ENCODE peak calls at places on chromosomes 2 and 18, in eight cellular contexts. Y, W, R, U, J, K, Z and B are unnamed samples.

GRCh38 chr2:241739651-241740050 is 5.2 kb downstream of the D2HGDH start:
- DNase-seq in Y (no peak), W (no peak), R (no peak), U (peak), J (no peak), K (no peak), Z (no peak), B (no peak)

GRCh38 chr2:42922293-42922692 is 129.9 kb upstream of the HAAO start:
- DNase-seq in Y (no peak), W (no peak), R (no peak), U (no peak), J (no peak), K (no peak), Z (no peak), B (no peak)

GRCh38 chr2:12935726-12936125 is 219.0 kb downstream of the TRIB2 start:
- DNase-seq in Y (no peak), W (no peak), R (no peak), U (no peak), J (no peak), K (no peak), Z (no peak), B (no peak)

GRCh38 chr2:55518846-55519167 is 711 bp upstream of the CFAP36 start:
- DNase-seq in Y (no peak), W (peak), R (peak), U (no peak), J (peak), K (no peak), Z (peak), B (peak)

GRCh38 chr2:47070920-47071824 is 83.9 kb downstream of the STPG4 start:
- DNase-seq in Y (peak), W (peak), R (no peak), U (peak), J (no peak), K (no peak), Z (no peak), B (no peak)

GRCh38 chr2:225124311-225124832 is 82.1 kb upstream of the DOCK10 start:
- DNase-seq in Y (no peak), W (no peak), R (no peak), U (no peak), J (no peak), K (no peak), Z (no peak), B (no peak)

GRCh38 chr18:9719421-9719981 is 11.4 kb downstream of the RAB31 start:
- DNase-seq in Y (peak), W (no peak), R (no peak), U (no peak), J (no peak), K (peak), Z (peak), B (peak)

GRCh38 chr2:46836295-46837111 is 79.1 kb downstream of the MCFD2 start:
- DNase-seq in Y (no peak), W (peak), R (no peak), U (no peak), J (no peak), K (no peak), Z (no peak), B (no peak)

GRCh38 chr2:165016772-165017411 is 61.6 kb upstream of the SLC38A11 start:
- DNase-seq in Y (peak), W (peak), R (peak), U (no peak), J (peak), K (no peak), Z (peak), B (peak)

GRCh38 chr2:8584174-8585066 is 97.4 kb upstream of the ID2 start:
- DNase-seq in Y (no peak), W (no peak), R (no peak), U (no peak), J (no peak), K (no peak), Z (no peak), B (no peak)

GRCh38 chr2:136281281-136282117 is 163.6 kb upstream of the CXCR4 start:
- DNase-seq in Y (no peak), W (no peak), R (no peak), U (peak), J (no peak), K (no peak), Z (peak), B (no peak)

GRCh38 chr18:29840101-29840500 is 1202.4 kb downstream of the DSC3 start:
- DNase-seq in Y (peak), W (no peak), R (no peak), U (no peak), J (no peak), K (no peak), Z (peak), B (no peak)

GRCh38 chr18:50178601-50179000 is 16.3 kb downstream of the MYO5B start:
- DNase-seq in Y (no peak), W (no peak), R (no peak), U (no peak), J (no peak), K (no peak), Z (no peak), B (no peak)

GRCh38 chr2:140580799-140581198 is 1550.0 kb downstream of the LRP1B start:
- DNase-seq in Y (no peak), W (no peak), R (no peak), U (no peak), J (no peak), K (no peak), Z (no peak), B (peak)

GRCh38 chr18:79685971-79686370 is 6.4 kb downstream of the CTDP1 start:
- DNase-seq in Y (no peak), W (no peak), R (no peak), U (no peak), J (no peak), K (no peak), Z (no peak), B (no peak)

GRCh38 chr2:16400127-16400623 is 265.5 kb downstream of the CYRIA start:
- DNase-seq in Y (no peak), W (no peak), R (no peak), U (no peak), J (no peak), K (no peak), Z (no peak), B (no peak)

GRCh38 chr2:96669539-96670215 is 27.1 kb downstream of the FER1L5 start:
- DNase-seq in Y (no peak), W (no peak), R (no peak), U (no peak), J (no peak), K (no peak), Z (no peak), B (no peak)

GRCh38 chr2:20634430-20635095 is 16.3 kb downstream of the HS1BP3 start:
- DNase-seq in Y (peak), W (no peak), R (no peak), U (no peak), J (no peak), K (no peak), Z (no peak), B (peak)

GRCh38 chr2:109270758-109271305 is 141.8 kb downstream of the SH3RF3 start:
- DNase-seq in Y (no peak), W (no peak), R (no peak), U (no peak), J (no peak), K (no peak), Z (no peak), B (no peak)

GRCh38 chr2:111054791-111055627 is 65.7 kb upstream of the BCL2L11 start:
- DNase-seq in Y (no peak), W (no peak), R (no peak), U (peak), J (no peak), K (no peak), Z (no peak), B (no peak)

GRCh38 chr2:180776924-180777323 is 203.5 kb upstream of the UBE2E3 start:
- DNase-seq in Y (no peak), W (no peak), R (no peak), U (no peak), J (no peak), K (no peak), Z (no peak), B (peak)

GRCh38 chr2:218003265-218003950 is 613 bp upstream of the TNS1 start:
- DNase-seq in Y (no peak), W (no peak), R (no peak), U (no peak), J (no peak), K (no peak), Z (no peak), B (peak)

GRCh38 chr2:181253438-181253837 is 203.7 kb upstream of the ITGA4 start:
- DNase-seq in Y (no peak), W (no peak), R (no peak), U (no peak), J (no peak), K (no peak), Z (no peak), B (no peak)

GRCh38 chr2:20465716-20466391 is 19.0 kb downstream of the RHOB start:
- DNase-seq in Y (no peak), W (no peak), R (no peak), U (no peak), J (peak), K (no peak), Z (no peak), B (no peak)

GRCh38 chr2:203682688-203683130 is 23.7 kb upstream of the CD28 start:
- DNase-seq in Y (no peak), W (no peak), R (no peak), U (no peak), J (no peak), K (no peak), Z (peak), B (no peak)

GRCh38 chr2:140508756-140509155 is 1622.1 kb downstream of the LRP1B start:
- DNase-seq in Y (no peak), W (no peak), R (no peak), U (no peak), J (no peak), K (no peak), Z (peak), B (peak)

GRCh38 chr2:156333274-156333950 is 891 bp upstream of the NR4A2 start:
- DNase-seq in Y (no peak), W (peak), R (peak), U (peak), J (no peak), K (no peak), Z (no peak), B (peak)

GRCh38 chr2:54966165-54966819 is 84.0 kb downstream of the RTN4 start:
- DNase-seq in Y (no peak), W (no peak), R (no peak), U (no peak), J (no peak), K (no peak), Z (peak), B (no peak)

GRCh38 chr2:241168366-241168765 is 18.1 kb downstream of the PPP1R7 start:
- DNase-seq in Y (no peak), W (no peak), R (no peak), U (no peak), J (no peak), K (no peak), Z (no peak), B (no peak)

GRCh38 chr2:207895236-207895860 is 125.6 kb upstream of the FZD5 start:
- DNase-seq in Y (no peak), W (no peak), R (no peak), U (no peak), J (no peak), K (no peak), Z (no peak), B (no peak)

GRCh38 chr2:206562375-206562774 is 79.9 kb upstream of the FAM237A start:
- DNase-seq in Y (no peak), W (no peak), R (no peak), U (no peak), J (no peak), K (no peak), Z (peak), B (no peak)

GRCh38 chr2:24972315-24972958 is 682 bp upstream of the DNAJC27 start:
- DNase-seq in Y (peak), W (peak), R (peak), U (peak), J (no peak), K (no peak), Z (peak), B (peak)

GRCh38 chr2:229270551-229271410 is at the start of gene PID1:
- DNase-seq in Y (no peak), W (no peak), R (no peak), U (no peak), J (no peak), K (no peak), Z (peak), B (no peak)

GRCh38 chr2:170566138-170566537 is 149.0 kb upstream of the SP5 start:
- DNase-seq in Y (no peak), W (no peak), R (no peak), U (no peak), J (no peak), K (no peak), Z (no peak), B (no peak)

GRCh38 chr18:68060871-68061270 is 544.4 kb upstream of the DSEL start:
- DNase-seq in Y (no peak), W (no peak), R (no peak), U (no peak), J (no peak), K (no peak), Z (no peak), B (no peak)

GRCh38 chr2:27288610-27289009 is 6.4 kb downstream of the TRIM54 start:
- DNase-seq in Y (no peak), W (no peak), R (no peak), U (no peak), J (no peak), K (no peak), Z (no peak), B (no peak)